ENCODE peak calls at places on chromosomes 16 and 17, in seven cellular contexts. S is fibroblast of lung, T is heart left ventricle, Q is right cardiac atrium, M is mesenchymal stem cell, V is OCI-LY7, A is psoas muscle. C is an unnamed sample.

GRCh38 chr16:80023865-80024264 is 423.3 kb upstream of the MAF start:
- DNase-seq in S (no peak), T (no peak), Q (no peak), M (peak), V (no peak), A (no peak), C (peak)

GRCh38 chr17:12445331-12445730 is 220.4 kb upstream of the MYOCD start:
- DNase-seq in S (peak), T (no peak), Q (no peak), M (no peak), V (no peak), A (no peak), C (no peak)

GRCh38 chr16:608019-608418 is 18.2 kb downstream of the RAB40C start:
- DNase-seq in S (no peak), T (no peak), Q (no peak), M (no peak), V (no peak), A (no peak), C (no peak)

GRCh38 chr16:65672960-65673359 is 551.1 kb upstream of the CDH11 start:
- DNase-seq in S (peak), T (no peak), Q (no peak), M (no peak), V (no peak), A (no peak), C (peak)

GRCh38 chr17:72632026-72632684 is 460.3 kb downstream of the SLC39A11 start:
- DNase-seq in S (no peak), T (peak), Q (peak), M (no peak), V (no peak), A (no peak), C (no peak)

GRCh38 chr17:72226322-72226721 is 105.5 kb downstream of the SOX9 start:
- DNase-seq in S (no peak), T (no peak), Q (no peak), M (no peak), V (no peak), A (no peak), C (no peak)

GRCh38 chr17:33572615-33573014 is 279.5 kb upstream of the ASIC2 start:
- DNase-seq in S (no peak), T (no peak), Q (no peak), M (peak), V (no peak), A (no peak), C (peak)

GRCh38 chr17:7932483-7932891 is 481 bp downstream of the CNTROB start:
- DNase-seq in S (peak), T (no peak), Q (peak), M (peak), V (peak), A (no peak), C (peak)

GRCh38 chr17:38798614-38799500 is 499 bp downstream of the PIP4K2B start:
- DNase-seq in S (peak), T (peak), Q (no peak), M (peak), V (no peak), A (no peak), C (peak)

GRCh38 chr16:74577882-74578366 is 29.0 kb downstream of the GLG1 start:
- DNase-seq in S (peak), T (no peak), Q (no peak), M (peak), V (no peak), A (no peak), C (peak)

GRCh38 chr17:46192484-46193245 is 564 bp downstream of the KANSL1 start:
- DNase-seq in S (peak), T (peak), Q (peak), M (peak), V (peak), A (peak), C (peak)

GRCh38 chr16:14309001-14309886 is 238.1 kb downstream of the MRTFB start:
- DNase-seq in S (peak), T (no peak), Q (no peak), M (peak), V (peak), A (peak), C (peak)

GRCh38 chr17:81868674-81869220 is 2.4 kb downstream of the ARHGDIA start:
- DNase-seq in S (peak), T (no peak), Q (peak), M (peak), V (peak), A (peak), C (peak)

GRCh38 chr16:5446623-5447240 is 349.1 kb upstream of the EEF2KMT start:
- DNase-seq in S (no peak), T (no peak), Q (no peak), M (no peak), V (no peak), A (no peak), C (no peak)

GRCh38 chr16:10656618-10657017 is 38.1 kb downstream of the TEKT5 start:
- DNase-seq in S (no peak), T (no peak), Q (no peak), M (no peak), V (no peak), A (no peak), C (no peak)

GRCh38 chr16:72285324-72285723 is 113.4 kb upstream of the PMFBP1 start:
- DNase-seq in S (no peak), T (no peak), Q (no peak), M (no peak), V (no peak), A (no peak), C (no peak)

GRCh38 chr16:29905668-29906067 is 5.4 kb downstream of the ASPHD1 start:
- DNase-seq in S (no peak), T (no peak), Q (no peak), M (no peak), V (no peak), A (no peak), C (no peak)

GRCh38 chr17:32634167-32634566 is 147.4 kb downstream of the CDK5R1 start:
- DNase-seq in S (no peak), T (no peak), Q (no peak), M (no peak), V (peak), A (no peak), C (no peak)

GRCh38 chr17:29412780-29413565 is 22.8 kb downstream of the TAOK1 start:
- DNase-seq in S (peak), T (no peak), Q (no peak), M (peak), V (no peak), A (no peak), C (peak)

GRCh38 chr17:74085434-74085833 is 118.0 kb upstream of the RPL38 start:
- DNase-seq in S (no peak), T (no peak), Q (no peak), M (no peak), V (peak), A (no peak), C (no peak)

GRCh38 chr17:5379351-5380107 is 39.9 kb downstream of the NUP88 start:
- DNase-seq in S (no peak), T (no peak), Q (no peak), M (no peak), V (no peak), A (no peak), C (no peak)

GRCh38 chr16:19654147-19654546 is 63.9 kb downstream of the KNOP1 start:
- DNase-seq in S (no peak), T (no peak), Q (no peak), M (no peak), V (no peak), A (no peak), C (no peak)

GRCh38 chr17:78664476-78665384 is 87.5 kb upstream of the DNAH17 start:
- DNase-seq in S (peak), T (no peak), Q (peak), M (peak), V (no peak), A (no peak), C (peak)

GRCh38 chr17:1661045-1661444 is 11.4 kb upstream of the RILP start:
- DNase-seq in S (no peak), T (no peak), Q (no peak), M (no peak), V (no peak), A (no peak), C (no peak)
- H3K4me3 ChIP-seq in S (no peak), T (no peak), Q (no peak), M (no peak), V (no peak), A (no peak), C (no peak)

GRCh38 chr17:18262111-18262510 is 1.6 kb downstream of the MIEF2 start:
- DNase-seq in S (no peak), T (no peak), Q (no peak), M (no peak), V (no peak), A (no peak), C (peak)
- H3K4me3 ChIP-seq in S (no peak), T (peak), Q (no peak), M (no peak), V (no peak), A (peak), C (no peak)

GRCh38 chr17:48541036-48541573 is 3.8 kb downstream of the HOXB2 start:
- DNase-seq in S (peak), T (no peak), Q (no peak), M (no peak), V (no peak), A (no peak), C (peak)

GRCh38 chr17:48542114-48542955 is 2.6 kb downstream of the HOXB2 start:
- DNase-seq in S (peak), T (no peak), Q (peak), M (peak), V (no peak), A (no peak), C (peak)

GRCh38 chr17:48542956-48543853 is 1.7 kb downstream of the HOXB2 start:
- DNase-seq in S (peak), T (no peak), Q (peak), M (peak), V (no peak), A (peak), C (peak)

GRCh38 chr17:48540213-48540612 is 4.7 kb downstream of the HOXB2 start:
- DNase-seq in S (peak), T (no peak), Q (no peak), M (peak), V (no peak), A (no peak), C (no peak)

GRCh38 chr17:48541574-48542113 is 3.3 kb downstream of the HOXB2 start:
- DNase-seq in S (peak), T (peak), Q (peak), M (peak), V (no peak), A (peak), C (peak)
- H3K4me3 ChIP-seq in S (peak), T (peak), Q (peak), M (peak), V (no peak), A (peak), C (peak)

GRCh38 chr16:31527617-31528287 is at the start of gene AHSP:
- DNase-seq in S (no peak), T (no peak), Q (no peak), M (no peak), V (no peak), A (no peak), C (no peak)
- H3K4me3 ChIP-seq in S (no peak), T (peak), Q (peak), M (no peak), V (no peak), A (peak), C (peak)